ENCODE peak calls at places on chromosomes 2 and 18, in seven cellular contexts. One of them, this sample, is unnamed.

GRCh38 chr2:216012133-216012829 is 1.1 kb downstream of the MREG start:
- DNase-seq in K562: peak
- DNase-seq in HCT116: no peak
- DNase-seq in GM12878: no peak
- DNase-seq in HepG2: peak
- DNase-seq in SK-N-SH: peak
- DNase-seq in H1: no peak
- DNase-seq in this sample: no peak

GRCh38 chr2:15569658-15570615 is 8.8 kb upstream of the NBAS start:
- DNase-seq in K562: no peak
- DNase-seq in HCT116: no peak
- DNase-seq in GM12878: no peak
- DNase-seq in HepG2: no peak
- DNase-seq in SK-N-SH: no peak
- DNase-seq in H1: no peak
- DNase-seq in this sample: no peak

GRCh38 chr2:143161982-143162837 is 33.0 kb downstream of the ARHGAP15 start:
- DNase-seq in K562: peak
- DNase-seq in HCT116: peak
- DNase-seq in GM12878: no peak
- DNase-seq in HepG2: peak
- DNase-seq in SK-N-SH: peak
- DNase-seq in H1: no peak
- DNase-seq in this sample: peak

GRCh38 chr2:44086639-44087036 is 82.0 kb upstream of the PPM1B start:
- DNase-seq in K562: no peak
- DNase-seq in HCT116: no peak
- DNase-seq in GM12878: no peak
- DNase-seq in HepG2: no peak
- DNase-seq in SK-N-SH: no peak
- DNase-seq in H1: peak
- DNase-seq in this sample: no peak

GRCh38 chr2:188414412-188414811 is 122.7 kb downstream of the GULP1 start:
- DNase-seq in K562: no peak
- DNase-seq in HCT116: no peak
- DNase-seq in GM12878: no peak
- DNase-seq in HepG2: no peak
- DNase-seq in SK-N-SH: no peak
- DNase-seq in H1: no peak
- DNase-seq in this sample: no peak

GRCh38 chr2:217906787-217907186 is 96.0 kb downstream of the TNS1 start:
- DNase-seq in K562: no peak
- DNase-seq in HCT116: no peak
- DNase-seq in GM12878: no peak
- DNase-seq in HepG2: no peak
- DNase-seq in SK-N-SH: no peak
- DNase-seq in H1: no peak
- DNase-seq in this sample: no peak

GRCh38 chr18:61842146-61842545 is 50.7 kb downstream of the RNF152 start:
- DNase-seq in K562: no peak
- DNase-seq in HCT116: no peak
- DNase-seq in GM12878: peak
- DNase-seq in HepG2: no peak
- DNase-seq in SK-N-SH: no peak
- DNase-seq in H1: no peak
- DNase-seq in this sample: no peak

GRCh38 chr2:168434164-168434563 is 21.9 kb upstream of the CERS6 start:
- DNase-seq in K562: peak
- DNase-seq in HCT116: no peak
- DNase-seq in GM12878: no peak
- DNase-seq in HepG2: no peak
- DNase-seq in SK-N-SH: peak
- DNase-seq in H1: no peak
- DNase-seq in this sample: peak

GRCh38 chr18:63162271-63163014 is 157.1 kb downstream of the BCL2 start:
- DNase-seq in K562: no peak
- DNase-seq in HCT116: no peak
- DNase-seq in GM12878: peak
- DNase-seq in HepG2: no peak
- DNase-seq in SK-N-SH: no peak
- DNase-seq in H1: no peak
- DNase-seq in this sample: no peak

GRCh38 chr18:78605255-78605654 is 374.4 kb upstream of the SALL3 start:
- DNase-seq in K562: no peak
- DNase-seq in HCT116: no peak
- DNase-seq in GM12878: no peak
- DNase-seq in HepG2: no peak
- DNase-seq in SK-N-SH: no peak
- DNase-seq in H1: no peak
- DNase-seq in this sample: no peak

GRCh38 chr18:26685438-26686173 is 137.3 kb upstream of the KCTD1 start:
- DNase-seq in K562: no peak
- DNase-seq in HCT116: no peak
- DNase-seq in GM12878: no peak
- DNase-seq in HepG2: peak
- DNase-seq in SK-N-SH: peak
- DNase-seq in H1: peak
- DNase-seq in this sample: peak

GRCh38 chr2:234679151-234679765 is 182.4 kb upstream of the ARL4C start:
- DNase-seq in K562: no peak
- DNase-seq in HCT116: no peak
- DNase-seq in GM12878: no peak
- DNase-seq in HepG2: no peak
- DNase-seq in SK-N-SH: no peak
- DNase-seq in H1: no peak
- DNase-seq in this sample: no peak

GRCh38 chr18:43420950-43421349 is 143.7 kb upstream of the SYT4 start:
- DNase-seq in K562: no peak
- DNase-seq in HCT116: no peak
- DNase-seq in GM12878: no peak
- DNase-seq in HepG2: no peak
- DNase-seq in SK-N-SH: no peak
- DNase-seq in H1: peak
- DNase-seq in this sample: no peak

GRCh38 chr2:237256845-237257244 is 157.1 kb downstream of the COL6A3 start:
- DNase-seq in K562: no peak
- DNase-seq in HCT116: no peak
- DNase-seq in GM12878: no peak
- DNase-seq in HepG2: no peak
- DNase-seq in SK-N-SH: no peak
- DNase-seq in H1: no peak
- DNase-seq in this sample: no peak

GRCh38 chr2:102910724-102911123 is 148.9 kb downstream of the TMEM182 start:
- DNase-seq in K562: no peak
- DNase-seq in HCT116: no peak
- DNase-seq in GM12878: no peak
- DNase-seq in HepG2: no peak
- DNase-seq in SK-N-SH: no peak
- DNase-seq in H1: no peak
- DNase-seq in this sample: no peak

GRCh38 chr2:84886791-84887190 is 5.9 kb upstream of the TRABD2A start:
- DNase-seq in K562: no peak
- DNase-seq in HCT116: no peak
- DNase-seq in GM12878: no peak
- DNase-seq in HepG2: no peak
- DNase-seq in SK-N-SH: no peak
- DNase-seq in H1: peak
- DNase-seq in this sample: no peak

GRCh38 chr2:113226462-113226861 is 52.3 kb downstream of the PAX8 start:
- DNase-seq in K562: no peak
- DNase-seq in HCT116: no peak
- DNase-seq in GM12878: no peak
- DNase-seq in HepG2: no peak
- DNase-seq in SK-N-SH: no peak
- DNase-seq in H1: no peak
- DNase-seq in this sample: no peak

GRCh38 chr2:197847666-197848401 is 43.4 kb downstream of the PLCL1 start:
- DNase-seq in K562: no peak
- DNase-seq in HCT116: no peak
- DNase-seq in GM12878: no peak
- DNase-seq in HepG2: no peak
- DNase-seq in SK-N-SH: no peak
- DNase-seq in H1: no peak
- DNase-seq in this sample: no peak

GRCh38 chr18:39946623-39947061 is 2008.4 kb upstream of the PIK3C3 start:
- DNase-seq in K562: no peak
- DNase-seq in HCT116: peak
- DNase-seq in GM12878: no peak
- DNase-seq in HepG2: no peak
- DNase-seq in SK-N-SH: no peak
- DNase-seq in H1: no peak
- DNase-seq in this sample: no peak

GRCh38 chr2:239274391-239275001 is 126.3 kb downstream of the HDAC4 start:
- DNase-seq in K562: peak
- DNase-seq in HCT116: peak
- DNase-seq in GM12878: no peak
- DNase-seq in HepG2: no peak
- DNase-seq in SK-N-SH: peak
- DNase-seq in H1: no peak
- DNase-seq in this sample: no peak
- TF ChIP-seq JUND in K562: no peak
- TF ChIP-seq JUND in HCT116: no peak
- TF ChIP-seq JUND in GM12878: no peak
- TF ChIP-seq JUND in HepG2: no peak
- TF ChIP-seq JUND in SK-N-SH: no peak
- TF ChIP-seq JUND in H1: no peak
- TF ChIP-seq JUND in this sample: no peak

GRCh38 chr2:18610103-18610502 is 20.7 kb upstream of the NT5C1B start:
- DNase-seq in K562: no peak
- DNase-seq in HCT116: no peak
- DNase-seq in GM12878: no peak
- DNase-seq in HepG2: no peak
- DNase-seq in SK-N-SH: no peak
- DNase-seq in H1: no peak
- DNase-seq in this sample: no peak

GRCh38 chr2:18604573-18604885 is 15.2 kb upstream of the NT5C1B start:
- DNase-seq in K562: no peak
- DNase-seq in HCT116: no peak
- DNase-seq in GM12878: no peak
- DNase-seq in HepG2: no peak
- DNase-seq in SK-N-SH: peak
- DNase-seq in H1: no peak
- DNase-seq in this sample: no peak

GRCh38 chr2:18600255-18600613 is 10.9 kb upstream of the NT5C1B start:
- DNase-seq in K562: no peak
- DNase-seq in HCT116: no peak
- DNase-seq in GM12878: no peak
- DNase-seq in HepG2: no peak
- DNase-seq in SK-N-SH: no peak
- DNase-seq in H1: no peak
- DNase-seq in this sample: no peak

GRCh38 chr2:18603867-18604572 is 14.7 kb upstream of the NT5C1B start:
- DNase-seq in K562: no peak
- DNase-seq in HCT116: no peak
- DNase-seq in GM12878: no peak
- DNase-seq in HepG2: no peak
- DNase-seq in SK-N-SH: peak
- DNase-seq in H1: no peak
- DNase-seq in this sample: no peak

DNA sequence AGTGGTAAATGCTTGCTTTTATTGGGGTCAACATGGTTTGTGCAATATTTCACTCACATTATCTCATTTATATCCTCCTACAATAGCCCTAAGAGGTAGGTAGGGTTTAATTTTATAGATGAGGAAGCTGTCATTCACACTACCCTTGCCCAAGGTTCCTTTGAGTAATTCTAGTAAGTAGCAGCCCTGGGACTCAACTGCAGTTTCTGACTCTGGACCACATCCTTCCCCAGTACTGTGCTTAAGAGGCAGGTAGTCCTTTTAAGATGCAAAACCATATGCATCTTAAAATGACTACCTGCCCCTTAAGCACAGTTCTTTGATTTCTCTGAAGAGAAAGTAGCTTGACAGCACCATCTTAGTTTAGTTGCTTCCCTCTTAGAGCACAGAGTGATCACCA is 15.7 kb upstream of the NT5C1B start:
- DNase-seq in K562: no peak
- DNase-seq in HCT116: no peak
- DNase-seq in GM12878: no peak
- DNase-seq in HepG2: no peak
- DNase-seq in SK-N-SH: no peak
- DNase-seq in H1: no peak
- DNase-seq in this sample: no peak
- TF ChIP-seq JUND in K562: no peak
- TF ChIP-seq JUND in HCT116: no peak
- TF ChIP-seq JUND in GM12878: no peak
- TF ChIP-seq JUND in HepG2: no peak
- TF ChIP-seq JUND in SK-N-SH: no peak
- TF ChIP-seq JUND in H1: no peak
- TF ChIP-seq JUND in this sample: no peak

GRCh38 chr2:161814008-161814660 is 189.9 kb downstream of the SLC4A10 start:
- DNase-seq in K562: no peak
- DNase-seq in HCT116: no peak
- DNase-seq in GM12878: no peak
- DNase-seq in HepG2: no peak
- DNase-seq in SK-N-SH: no peak
- DNase-seq in H1: no peak
- DNase-seq in this sample: no peak
- TF ChIP-seq JUND in K562: no peak
- TF ChIP-seq JUND in HCT116: no peak
- TF ChIP-seq JUND in GM12878: no peak
- TF ChIP-seq JUND in HepG2: no peak
- TF ChIP-seq JUND in SK-N-SH: no peak
- TF ChIP-seq JUND in H1: no peak
- TF ChIP-seq JUND in this sample: no peak

GRCh38 chr2:72148391-72148974 is 821 bp upstream of the CYP26B1 start:
- DNase-seq in K562: no peak
- DNase-seq in HCT116: no peak
- DNase-seq in GM12878: no peak
- DNase-seq in HepG2: no peak
- DNase-seq in SK-N-SH: peak
- DNase-seq in H1: peak
- DNase-seq in this sample: no peak

GRCh38 chr2:72148975-72149555 is 1.4 kb upstream of the CYP26B1 start:
- DNase-seq in K562: peak
- DNase-seq in HCT116: no peak
- DNase-seq in GM12878: no peak
- DNase-seq in HepG2: no peak
- DNase-seq in SK-N-SH: peak
- DNase-seq in H1: peak
- DNase-seq in this sample: peak

GRCh38 chr2:72146357-72147302 is 1.0 kb downstream of the CYP26B1 start:
- DNase-seq in K562: no peak
- DNase-seq in HCT116: no peak
- DNase-seq in GM12878: no peak
- DNase-seq in HepG2: no peak
- DNase-seq in SK-N-SH: peak
- DNase-seq in H1: peak
- DNase-seq in this sample: no peak

GRCh38 chr2:72147971-72148369 is 308 bp upstream of the CYP26B1 start:
- DNase-seq in K562: no peak
- DNase-seq in HCT116: no peak
- DNase-seq in GM12878: no peak
- DNase-seq in HepG2: no peak
- DNase-seq in SK-N-SH: no peak
- DNase-seq in H1: no peak
- DNase-seq in this sample: no peak

GRCh38 chr2:72147303-72147970 is at the start of gene CYP26B1:
- DNase-seq in K562: no peak
- DNase-seq in HCT116: no peak
- DNase-seq in GM12878: no peak
- DNase-seq in HepG2: no peak
- DNase-seq in SK-N-SH: peak
- DNase-seq in H1: peak
- DNase-seq in this sample: peak
- TF ChIP-seq JUND in K562: no peak
- TF ChIP-seq JUND in HCT116: no peak
- TF ChIP-seq JUND in GM12878: no peak
- TF ChIP-seq JUND in HepG2: no peak
- TF ChIP-seq JUND in SK-N-SH: no peak
- TF ChIP-seq JUND in H1: no peak
- TF ChIP-seq JUND in this sample: no peak

GRCh38 chr2:224658776-224659175 is 57.4 kb downstream of the CCDC195 start:
- DNase-seq in K562: no peak
- DNase-seq in HCT116: no peak
- DNase-seq in GM12878: no peak
- DNase-seq in HepG2: no peak
- DNase-seq in SK-N-SH: no peak
- DNase-seq in H1: no peak
- DNase-seq in this sample: no peak
- TF ChIP-seq JUND in K562: no peak
- TF ChIP-seq JUND in HCT116: no peak
- TF ChIP-seq JUND in GM12878: no peak
- TF ChIP-seq JUND in HepG2: no peak
- TF ChIP-seq JUND in SK-N-SH: no peak
- TF ChIP-seq JUND in H1: no peak
- TF ChIP-seq JUND in this sample: no peak